ENCODE peak calls at places on chromosomes 6 and 20, in nine cellular contexts. E is retina; B is foreskin fibroblast; S is brain microvascular endothelial cell; L is fibroblast of the aortic adventitia; P is HTR-8/SVneo; M is AG10803; H is stimulated activated CD4-positive, alpha-beta T cell treated with anti-CD3 and anti-CD28 coated beads, Interleukin-4, amount 100 ng/mL, for 24 hours; G is stimulated activated CD8-positive, alpha-beta memory T cell treated with anti-CD3 and anti-CD28 coated beads, Interleukin-15, amount 100 ng/mL, for 48 hours. Z is an unnamed sample.

GRCh38 chr6:26342106-26342999 is 22.6 kb upstream of the BTN3A2 start:
- DNase-seq in B (peak; percentile 73), M (peak; percentile 63), E (no peak), P (no peak), L (peak; percentile 52), S (peak; percentile 62), G (no peak), H (no peak), Z (no peak)

GRCh38 chr6:150391890-150392289 is 23.1 kb downstream of the IYD start:
- DNase-seq in H (no peak), G (no peak), B (no peak), S (no peak), M (peak; percentile 14), L (no peak), E (no peak), P (no peak), Z (no peak)

GRCh38 chr20:32930701-32931100 is 72.0 kb downstream of the EFCAB8 start:
- DNase-seq in L (no peak), B (no peak), E (no peak), H (no peak), M (no peak), G (no peak), S (no peak), P (no peak), Z (peak; percentile 82)

GRCh38 chr6:15521516-15521915 is 141.3 kb downstream of the DTNBP1 start:
- DNase-seq in P (no peak), G (no peak), H (no peak), B (no peak), S (no peak), M (no peak), E (no peak), L (no peak), Z (no peak)

GRCh38 chr6:169415179-169415578 is 161.5 kb upstream of the THBS2 start:
- DNase-seq in S (no peak), L (no peak), P (no peak), M (no peak), B (no peak), E (no peak), G (no peak), H (no peak), Z (no peak)

GRCh38 chr6:55175078-55175777 is 913 bp downstream of the HCRTR2 start:
- DNase-seq in G (no peak), H (no peak), P (no peak), B (no peak), S (no peak), M (no peak), L (no peak), E (peak; percentile 52), Z (no peak)

GRCh38 chr6:117034547-117034946 is 157.5 kb downstream of the RFX6 start:
- DNase-seq in P (no peak), S (no peak), G (no peak), M (no peak), L (no peak), H (no peak), E (no peak), B (no peak), Z (no peak)

GRCh38 chr6:43911625-43912577 is 141.9 kb downstream of the VEGFA start:
- DNase-seq in S (no peak), L (no peak), H (no peak), B (no peak), P (no peak), G (no peak), M (no peak), E (no peak), Z (no peak)

GRCh38 chr20:37298190-37298939 is 8.9 kb downstream of the MANBAL start:
- DNase-seq in L (peak; percentile 74), M (peak; percentile 82), P (no peak), B (peak; percentile 85), S (peak; percentile 32), H (no peak), E (no peak), G (no peak), Z (no peak)

GRCh38 chr20:24350923-24351368 is 118.5 kb upstream of the SYNDIG1 start:
- DNase-seq in L (peak; percentile 74), B (peak; percentile 58), M (peak; percentile 63), H (no peak), S (no peak), G (no peak), E (no peak), P (no peak), Z (no peak)

GRCh38 chr6:15522856-15523529 is 139.8 kb downstream of the DTNBP1 start:
- DNase-seq in B (no peak), E (no peak), P (no peak), S (no peak), L (no peak), M (no peak), H (no peak), G (no peak), Z (no peak)

GRCh38 chr6:31901415-31901952 is 402 bp downstream of the ZBTB12 start:
- DNase-seq in P (peak; percentile 61), S (peak; percentile 18), E (no peak), L (peak; percentile 45), H (peak; percentile 70), G (peak; percentile 43), B (peak; percentile 47), M (peak; percentile 45), Z (no peak)

GRCh38 chr20:38833154-38833856 is 27.8 kb downstream of the PPP1R16B start:
- DNase-seq in M (no peak), P (no peak), E (no peak), H (peak; percentile 47), L (no peak), B (no peak), S (no peak), G (no peak), Z (peak; percentile 22)

GRCh38 chr6:83431545-83432165 is 804 bp upstream of the ME1 start:
- DNase-seq in B (no peak), H (no peak), L (no peak), S (no peak), M (no peak), P (no peak), G (no peak), E (no peak), Z (no peak)

GRCh38 chr6:34238507-34239239 is 2.0 kb downstream of the HMGA1 start:
- DNase-seq in S (no peak), M (no peak), E (peak; percentile 57), L (peak; percentile 26), G (no peak), P (no peak), B (no peak), H (no peak), Z (no peak)

GRCh38 chr6:122696853-122697252 is 82.7 kb upstream of the FABP7 start:
- DNase-seq in S (peak; percentile 42), E (no peak), G (no peak), B (no peak), M (no peak), L (peak; percentile 22), H (no peak), P (no peak), Z (no peak)